ENCODE peak calls at places on chromosomes 16 and 17, in nine cellular contexts. X is KBM-7; F is activated CD8-positive, alpha-beta T cell treated with anti-CD3 and anti-CD28 coated beads, Interleukin-2, amount 10 ng/mL, durations not matched to agents 7 days and 5 days; Z is H54; I is stimulated activated CD8-positive, alpha-beta memory T cell treated with anti-CD3 and anti-CD28 coated beads, Interleukin-4, amount 100 ng/mL, for 24 hours; B is AG08395; C is NCI-H510A; P is right cardiac atrium; H is mucosa of descending colon. G is an unnamed sample.

GRCh38 chr16:53891409-53892139 is 187.6 kb downstream of the FTO start:
- DNase-seq in X (no peak), F (no peak), Z (no peak), I (no peak), B (no peak), C (no peak), P (no peak), H (no peak), G (no peak)

GRCh38 chr16:27368358-27368722 is 33.6 kb upstream of the IL21R start:
- DNase-seq in X (no peak), F (no peak), Z (no peak), I (no peak), B (no peak), C (no peak), P (no peak), H (no peak), G (no peak)

GRCh38 chr16:68286153-68287074 is 22.1 kb downstream of the SLC7A6 start:
- DNase-seq in X (peak; percentile 85), F (peak; percentile 64), Z (no peak), I (no peak), B (no peak), C (no peak), P (no peak), H (no peak), G (no peak)

GRCh38 chr17:79666111-79666510 is 55.3 kb upstream of the RBFOX3 start:
- DNase-seq in X (no peak), F (no peak), Z (no peak), I (no peak), B (no peak), C (no peak), P (no peak), H (no peak), G (no peak)

GRCh38 chr17:68344701-68345136 is 53.4 kb downstream of the ARSG start:
- DNase-seq in X (peak; percentile 54), F (peak; percentile 71), Z (no peak), I (peak; percentile 19), B (no peak), C (no peak), P (no peak), H (peak; percentile 21), G (no peak)

GRCh38 chr16:90057738-90058173 is 19.4 kb downstream of the PRDM7 start:
- DNase-seq in X (peak; percentile 86), F (no peak), Z (no peak), I (no peak), B (peak; percentile 21), C (no peak), P (no peak), H (no peak), G (no peak)

GRCh38 chr17:46086821-46087220 is 87.8 kb downstream of the STH start:
- DNase-seq in X (no peak), F (no peak), Z (no peak), I (no peak), B (no peak), C (no peak), P (no peak), H (no peak), G (no peak)

GRCh38 chr16:50547944-50548658 is at the start of gene NKD1:
- DNase-seq in X (peak; percentile 33), F (peak; percentile 69), Z (peak; percentile 48), I (peak; percentile 53), B (peak; percentile 84), C (peak; percentile 61), P (peak; percentile 88), H (peak; percentile 71), G (peak; percentile 63)

GRCh38 chr17:50533720-50534148 is 1.2 kb downstream of the EPN3 start:
- DNase-seq in X (no peak), F (no peak), Z (no peak), I (no peak), B (no peak), C (peak; percentile 63), P (peak; percentile 89), H (peak; percentile 86), G (peak; percentile 79)

GRCh38 chr17:48181653-48182052 is 74.1 kb downstream of the SNX11 start:
- DNase-seq in X (no peak), F (no peak), Z (no peak), I (no peak), B (peak; percentile 28), C (peak; percentile 88), P (no peak), H (peak; percentile 32), G (no peak)

GRCh38 chr16:88066680-88067529 is 115.7 kb downstream of the BANP start:
- DNase-seq in X (no peak), F (no peak), Z (no peak), I (no peak), B (no peak), C (no peak), P (no peak), H (no peak), G (no peak)

GRCh38 chr17:82338858-82339633 is 5.5 kb upstream of the SECTM1 start:
- DNase-seq in X (peak; percentile 45), F (no peak), Z (peak; percentile 94), I (no peak), B (peak; percentile 84), C (no peak), P (peak; percentile 63), H (peak; percentile 77), G (no peak)

GRCh38 chr17:74444406-74444805 is 12.5 kb downstream of the GPRC5C start:
- DNase-seq in X (no peak), F (no peak), Z (no peak), I (no peak), B (no peak), C (no peak), P (peak; percentile 87), H (no peak), G (peak; percentile 64)

GRCh38 chr17:75036643-75037268 is 10.0 kb downstream of the ATP5PD start:
- DNase-seq in X (no peak), F (peak; percentile 87), Z (no peak), I (peak; percentile 55), B (peak; percentile 87), C (peak; percentile 52), P (peak; percentile 94), H (peak; percentile 89), G (peak; percentile 89)

GRCh38 chr16:24728891-24729242 is 584 bp upstream of the TNRC6A start:
- DNase-seq in X (no peak), F (no peak), Z (no peak), I (no peak), B (no peak), C (no peak), P (no peak), H (no peak), G (no peak)

GRCh38 chr17:59353936-59354755 is 22.7 kb downstream of the YPEL2 start:
- DNase-seq in X (no peak), F (no peak), Z (no peak), I (no peak), B (no peak), C (no peak), P (no peak), H (no peak), G (no peak)

G was measured in left ventricle myocardium inferior.